ENCODE peak calls at places on chromosomes 4 and X, in seven cellular contexts. A is Right ventricle myocardium superior, D is posterior cingulate gyrus, V is head of caudate nucleus, U is pulmonary artery endothelial cell, X is fibroblast of the conjunctiva, W is mucosa of gallbladder. Z is an unnamed sample.

GRCh38 chr4:151227731-151228130 is 49.2 kb upstream of the PRSS48 start:
- DNase-seq in A (peak), D (peak), V (peak), U (peak), X (peak), W (peak), Z (no peak)

GRCh38 chr4:147289181-147289580 is 191.7 kb upstream of the EDNRA start:
- DNase-seq in A (no peak), D (no peak), V (no peak), U (no peak), X (no peak), W (no peak), Z (no peak)

GRCh38 chr4:27081675-27082579 is 221.3 kb downstream of the STIM2 start:
- DNase-seq in A (no peak), D (no peak), V (no peak), U (no peak), X (no peak), W (peak), Z (no peak)

GRCh38 chr4:47577779-47578553 is 92.9 kb downstream of the ATP10D start:
- DNase-seq in A (no peak), D (no peak), V (no peak), U (peak), X (no peak), W (no peak), Z (no peak)

GRCh38 chrX:74656079-74656745 is 41.8 kb upstream of the RLIM start:
- DNase-seq in A (no peak), D (no peak), V (no peak), U (no peak), X (no peak), W (no peak), Z (no peak)

GRCh38 chr4:181688416-181688815 is 554.8 kb upstream of the TENM3 start:
- DNase-seq in A (no peak), D (no peak), V (no peak), U (no peak), X (no peak), W (no peak), Z (peak)

GRCh38 chr4:152369903-152370296 is 166.0 kb downstream of the FBXW7 start:
- DNase-seq in A (no peak), D (no peak), V (no peak), U (no peak), X (no peak), W (no peak), Z (peak)

GRCh38 chr4:128255906-128256305 is 31.7 kb downstream of the PGRMC2 start:
- DNase-seq in A (no peak), D (no peak), V (no peak), U (no peak), X (no peak), W (no peak), Z (no peak)

GRCh38 chr4:20252656-20253271 is 1.1 kb downstream of the SLIT2 start:
- DNase-seq in A (peak), D (no peak), V (peak), U (no peak), X (no peak), W (no peak), Z (peak)

GRCh38 chrX:87310780-87311179 is 206.8 kb upstream of the KLHL4 start:
- DNase-seq in A (no peak), D (no peak), V (no peak), U (no peak), X (no peak), W (no peak), Z (no peak)

GRCh38 chr4:73998040-73999011 is at the start of gene CXCL5:
- DNase-seq in A (peak), D (peak), V (peak), U (no peak), X (peak), W (peak), Z (no peak)

GRCh38 chrX:20260885-20261284 is 5.8 kb downstream of the RPS6KA3 start:
- DNase-seq in A (no peak), D (no peak), V (no peak), U (no peak), X (no peak), W (no peak), Z (no peak)

GRCh38 chr4:141346144-141346543 is 125.4 kb downstream of the ZNF330 start:
- DNase-seq in A (no peak), D (no peak), V (peak), U (peak), X (peak), W (peak), Z (peak)

GRCh38 chr4:105859233-105859632 is 36.0 kb upstream of the NPNT start:
- DNase-seq in A (no peak), D (no peak), V (no peak), U (peak), X (peak), W (no peak), Z (no peak)

GRCh38 chr4:7828011-7828720 is 111.5 kb downstream of the AFAP1 start:
- DNase-seq in A (peak), D (peak), V (peak), U (peak), X (peak), W (peak), Z (no peak)

GRCh38 chrX:133661962-133662839 is 246.9 kb upstream of the GPC4 start:
- DNase-seq in A (no peak), D (no peak), V (no peak), U (no peak), X (peak), W (no peak), Z (no peak)

GRCh38 chr4:101169044-101170014 is 178.0 kb downstream of the PPP3CA start:
- DNase-seq in A (peak), D (peak), V (peak), U (peak), X (peak), W (peak), Z (peak)

GRCh38 chrX:48465336-48465933 is 4.6 kb downstream of the SLC38A5 start:
- DNase-seq in A (no peak), D (no peak), V (no peak), U (no peak), X (peak), W (no peak), Z (no peak)

GRCh38 chr4:42995343-42995944 is 102.9 kb downstream of the GRXCR1 start:
- DNase-seq in A (no peak), D (no peak), V (no peak), U (no peak), X (no peak), W (no peak), Z (no peak)

GRCh38 chr4:87657525-87657924 is 7.4 kb downstream of the DMP1 start:
- DNase-seq in A (no peak), D (no peak), V (no peak), U (peak), X (no peak), W (no peak), Z (no peak)

GRCh38 chr4:114417214-114417613 is 181.4 kb upstream of the UGT8 start:
- DNase-seq in A (no peak), D (no peak), V (no peak), U (no peak), X (no peak), W (no peak), Z (peak)

Z was measured in NCI-H1417.